ENCODE peak calls at places on chromosomes 5 and 9, in five cellular contexts. One of them, this sample, is unnamed.
A peak's percentile ranks its signal among the peaks of the same experiment; 100 is the strongest.

GRCh38 chr5:51392689-51393199 is 9.5 kb downstream of the ISL1 start:
- DNase-seq in H54: no peak
- DNase-seq in left colon: no peak
- DNase-seq in epithelial cell of esophagus: no peak
- DNase-seq in astrocyte: no peak
- DNase-seq in this sample: no peak

GRCh38 chr9:94014066-94014654 is 59.0 kb upstream of the BARX1 start:
- DNase-seq in H54: peak; percentile 53
- DNase-seq in left colon: no peak
- DNase-seq in epithelial cell of esophagus: peak; percentile 50
- DNase-seq in astrocyte: peak; percentile 20
- DNase-seq in this sample: no peak

GRCh38 chr5:179786861-179787260 is 6.9 kb upstream of the LTC4S start:
- DNase-seq in H54: no peak
- DNase-seq in left colon: no peak
- DNase-seq in epithelial cell of esophagus: no peak
- DNase-seq in astrocyte: no peak
- DNase-seq in this sample: no peak

GRCh38 chr5:177473461-177473991 is at the start of gene DBN1:
- DNase-seq in H54: peak; percentile 69
- DNase-seq in left colon: no peak
- DNase-seq in epithelial cell of esophagus: no peak
- DNase-seq in astrocyte: no peak
- DNase-seq in this sample: no peak

GRCh38 chr5:78922879-78923621 is 62.1 kb downstream of the ARSB start:
- DNase-seq in H54: no peak
- DNase-seq in left colon: no peak
- DNase-seq in epithelial cell of esophagus: no peak
- DNase-seq in astrocyte: no peak
- DNase-seq in this sample: no peak

GRCh38 chr5:165258188-165258855 is 1752.9 kb downstream of the MAT2B start:
- DNase-seq in H54: no peak
- DNase-seq in left colon: no peak
- DNase-seq in epithelial cell of esophagus: no peak
- DNase-seq in astrocyte: no peak
- DNase-seq in this sample: no peak

GRCh38 chr5:145495171-145495570 is 340.0 kb downstream of the PRELID2 start:
- DNase-seq in H54: no peak
- DNase-seq in left colon: no peak
- DNase-seq in epithelial cell of esophagus: no peak
- DNase-seq in astrocyte: no peak
- DNase-seq in this sample: no peak

GRCh38 chr9:135665795-135666189 is 2.7 kb downstream of the LCN9 start:
- DNase-seq in H54: no peak
- DNase-seq in left colon: no peak
- DNase-seq in epithelial cell of esophagus: no peak
- DNase-seq in astrocyte: no peak
- DNase-seq in this sample: no peak

GRCh38 chr9:89601856-89602562 is 2.8 kb upstream of the GADD45G start:
- DNase-seq in H54: no peak
- DNase-seq in left colon: no peak
- DNase-seq in epithelial cell of esophagus: no peak
- DNase-seq in astrocyte: no peak
- DNase-seq in this sample: no peak

GRCh38 chr5:14675865-14676300 is 11.4 kb downstream of the OTULIN start:
- DNase-seq in H54: no peak
- DNase-seq in left colon: no peak
- DNase-seq in epithelial cell of esophagus: no peak
- DNase-seq in astrocyte: no peak
- DNase-seq in this sample: no peak

GRCh38 chr5:4079881-4080280 is 484.2 kb downstream of the IRX1 start:
- DNase-seq in H54: no peak
- DNase-seq in left colon: no peak
- DNase-seq in epithelial cell of esophagus: peak; percentile 33
- DNase-seq in astrocyte: peak; percentile 8
- DNase-seq in this sample: no peak

GRCh38 chr9:109162652-109163051 is 4.4 kb downstream of the FRRS1L start:
- DNase-seq in H54: no peak
- DNase-seq in left colon: no peak
- DNase-seq in epithelial cell of esophagus: no peak
- DNase-seq in astrocyte: no peak
- DNase-seq in this sample: no peak

GRCh38 chr5:62692946-62693713 is 114.5 kb downstream of the LRRC70 start:
- DNase-seq in H54: no peak
- DNase-seq in left colon: no peak
- DNase-seq in epithelial cell of esophagus: peak; percentile 24
- DNase-seq in astrocyte: no peak
- DNase-seq in this sample: no peak

GRCh38 chr5:172144931-172145869 is 42.8 kb downstream of the STK10 start:
- DNase-seq in H54: no peak
- DNase-seq in left colon: no peak
- DNase-seq in epithelial cell of esophagus: no peak
- DNase-seq in astrocyte: no peak
- DNase-seq in this sample: no peak

GRCh38 chr9:12204512-12204911 is 488.7 kb upstream of the TYRP1 start:
- DNase-seq in H54: no peak
- DNase-seq in left colon: no peak
- DNase-seq in epithelial cell of esophagus: no peak
- DNase-seq in astrocyte: no peak
- DNase-seq in this sample: no peak

GRCh38 chr5:192970-193831 is 1.9 kb downstream of the LRRC14B start:
- DNase-seq in H54: no peak
- DNase-seq in left colon: no peak
- DNase-seq in epithelial cell of esophagus: no peak
- DNase-seq in astrocyte: no peak
- DNase-seq in this sample: no peak

GRCh38 chr5:133059621-133060020 is 7.8 kb downstream of the HSPA4 start:
- DNase-seq in H54: no peak
- DNase-seq in left colon: no peak
- DNase-seq in epithelial cell of esophagus: no peak
- DNase-seq in astrocyte: no peak
- DNase-seq in this sample: no peak

GRCh38 chr5:169052207-169052606 is 248.7 kb downstream of the SLIT3 start:
- DNase-seq in H54: no peak
- DNase-seq in left colon: no peak
- DNase-seq in epithelial cell of esophagus: no peak
- DNase-seq in astrocyte: no peak
- DNase-seq in this sample: no peak

GRCh38 chr9:135228983-135229625 is 141.6 kb downstream of the OLFM1 start:
- DNase-seq in H54: no peak
- DNase-seq in left colon: no peak
- DNase-seq in epithelial cell of esophagus: no peak
- DNase-seq in astrocyte: no peak
- DNase-seq in this sample: no peak

GRCh38 chr9:133394687-133395271 is 18.6 kb downstream of the STKLD1 start:
- DNase-seq in H54: no peak
- DNase-seq in left colon: no peak
- DNase-seq in epithelial cell of esophagus: no peak
- DNase-seq in astrocyte: no peak
- DNase-seq in this sample: no peak

GRCh38 chr9:121699271-121700164 is 48.1 kb downstream of the DAB2IP start:
- DNase-seq in H54: peak; percentile 92
- DNase-seq in left colon: peak; percentile 73
- DNase-seq in epithelial cell of esophagus: peak; percentile 50
- DNase-seq in astrocyte: peak; percentile 44
- DNase-seq in this sample: peak; percentile 73

GRCh38 chr9:93197670-93198069 is 13.7 kb downstream of the WNK2 start:
- DNase-seq in H54: no peak
- DNase-seq in left colon: no peak
- DNase-seq in epithelial cell of esophagus: no peak
- DNase-seq in astrocyte: no peak
- DNase-seq in this sample: no peak

GRCh38 chr9:99977042-99977792 is 70.8 kb downstream of the STX17 start:
- DNase-seq in H54: no peak
- DNase-seq in left colon: no peak
- DNase-seq in epithelial cell of esophagus: peak; percentile 9
- DNase-seq in astrocyte: no peak
- DNase-seq in this sample: no peak

GRCh38 chr9:116100711-116101111 is 52.9 kb upstream of the PAPPA start:
- DNase-seq in H54: no peak
- DNase-seq in left colon: no peak
- DNase-seq in epithelial cell of esophagus: peak; percentile 95
- DNase-seq in astrocyte: peak; percentile 91
- DNase-seq in this sample: no peak

GRCh38 chr5:133873454-133873853 is 95.0 kb downstream of the C5orf15 start:
- DNase-seq in H54: no peak
- DNase-seq in left colon: no peak
- DNase-seq in epithelial cell of esophagus: no peak
- DNase-seq in astrocyte: peak; percentile 48
- DNase-seq in this sample: no peak

GRCh38 chr9:86041331-86041741 is 58.0 kb downstream of the GOLM1 start:
- DNase-seq in H54: no peak
- DNase-seq in left colon: no peak
- DNase-seq in epithelial cell of esophagus: peak; percentile 11
- DNase-seq in astrocyte: peak; percentile 63
- DNase-seq in this sample: no peak

GRCh38 chr9:93677641-93678136 is 101.3 kb downstream of the PHF2 start:
- DNase-seq in H54: no peak
- DNase-seq in left colon: peak; percentile 1
- DNase-seq in epithelial cell of esophagus: no peak
- DNase-seq in astrocyte: no peak
- DNase-seq in this sample: peak; percentile 40

GRCh38 chr9:125850763-125851162 is 103.6 kb downstream of the PBX3 start:
- DNase-seq in H54: no peak
- DNase-seq in left colon: no peak
- DNase-seq in epithelial cell of esophagus: peak; percentile 1
- DNase-seq in astrocyte: no peak
- DNase-seq in this sample: no peak

GRCh38 chr9:14153310-14153720 is 160.6 kb downstream of the NFIB start:
- DNase-seq in H54: no peak
- DNase-seq in left colon: no peak
- DNase-seq in epithelial cell of esophagus: no peak
- DNase-seq in astrocyte: no peak
- DNase-seq in this sample: no peak

This sample was measured in ureter.